ENCODE peak calls at places on chromosome 4, in eight cellular contexts. O, U, H, N, M, L, R and X are unnamed samples. For H3K27me3, the result is how much of the 10 kb centered on the place peaks cover.

GRCh38 chr4:148634476-148634875 is 192.3 kb upstream of the NR3C2 start:
- DNase-seq in O (no peak), U (no peak), H (no peak), N (no peak), M (no peak), L (no peak), R (no peak), X (no peak)

GRCh38 chr4:20612313-20612712 is 87.9 kb upstream of the PACRGL start:
- DNase-seq in O (no peak), U (no peak), H (no peak), N (no peak), M (no peak), L (no peak), R (no peak), X (no peak)

GRCh38 chr4:40262079-40262528 is 65.3 kb downstream of the RHOH start:
- DNase-seq in O (no peak), U (no peak), H (no peak), N (no peak), M (no peak), L (no peak), R (no peak), X (no peak)

GRCh38 chr4:178917756-178918155 is 1475.5 kb upstream of the AGA start:
- DNase-seq in O (no peak), U (no peak), H (no peak), N (no peak), M (peak), L (no peak), R (no peak), X (no peak)

GRCh38 chr4:67236793-67237192 is 308.5 kb downstream of the CENPC start:
- DNase-seq in O (no peak), U (no peak), H (no peak), N (no peak), M (no peak), L (no peak), R (no peak), X (no peak)

GRCh38 chr4:18533262-18533775 is 511.8 kb upstream of the LCORL start:
- DNase-seq in O (no peak), U (no peak), H (no peak), N (no peak), M (no peak), L (no peak), R (peak), X (no peak)

GRCh38 chr4:13541720-13542576 is 2.4 kb downstream of the NKX3-2 start:
- DNase-seq in O (no peak), U (peak), H (no peak), N (no peak), M (peak), L (peak), R (no peak), X (no peak)

GRCh38 chr4:81565137-81565870 is 93.6 kb upstream of the RASGEF1B start:
- DNase-seq in O (peak), U (no peak), H (peak), N (peak), M (peak), L (peak), R (no peak), X (no peak)

GRCh38 chr4:88965053-88965452 is 91.9 kb downstream of the FAM13A start:
- DNase-seq in O (no peak), U (no peak), H (no peak), N (no peak), M (no peak), L (no peak), R (no peak), X (no peak)

GRCh38 chr4:54897590-54897989 is 227.8 kb downstream of the KDR start:
- DNase-seq in O (no peak), U (no peak), H (no peak), N (no peak), M (no peak), L (no peak), R (peak), X (no peak)

GRCh38 chr4:115972967-115973366 is 859.5 kb upstream of the NDST4 start:
- DNase-seq in O (no peak), U (no peak), H (no peak), N (no peak), M (peak), L (no peak), R (no peak), X (no peak)

GRCh38 chr4:81040175-81040659 is 9.7 kb downstream of the BMP3 start:
- DNase-seq in O (no peak), U (no peak), H (no peak), N (no peak), M (peak), L (no peak), R (peak), X (no peak)

GRCh38 chr4:82797591-82798081 is 960 bp downstream of the SCD5 start:
- DNase-seq in O (no peak), U (no peak), H (no peak), N (no peak), M (peak), L (peak), R (peak), X (no peak)

GRCh38 chr4:96260071-96260682 is 420.3 kb downstream of the PDHA2 start:
- DNase-seq in O (no peak), U (no peak), H (no peak), N (no peak), M (peak), L (no peak), R (no peak), X (no peak)

GRCh38 chr4:38983756-38984647 is 48.2 kb downstream of the TMEM156 start:
- DNase-seq in O (no peak), U (no peak), H (no peak), N (no peak), M (peak), L (no peak), R (no peak), X (no peak)

GRCh38 chr4:123497328-123497727 is 100.7 kb downstream of the SPRY1 start:
- DNase-seq in O (no peak), U (no peak), H (no peak), N (no peak), M (no peak), L (no peak), R (no peak), X (no peak)

GRCh38 chr4:3112979-3113469 is 38.5 kb downstream of the HTT start:
- DNase-seq in O (no peak), U (no peak), H (no peak), N (no peak), M (no peak), L (peak), R (peak), X (no peak)

GRCh38 chr4:153785830-153786721 is 2.8 kb downstream of the SFRP2 start:
- DNase-seq in O (no peak), U (no peak), H (no peak), N (no peak), M (peak), L (no peak), R (peak), X (no peak)

GRCh38 chr4:94454405-94454804 is 2.7 kb downstream of the PDLIM5 start:
- DNase-seq in O (no peak), U (no peak), H (no peak), N (no peak), M (no peak), L (no peak), R (peak), X (no peak)
- H3K4me3 ChIP-seq in O (no peak), U (no peak), H (no peak), N (peak), M (peak), L (no peak), R (peak), X (peak)

GRCh38 chr4:182216005-182216404 is 27.2 kb upstream of the TENM3 start:
- DNase-seq in O (no peak), U (no peak), H (no peak), N (no peak), M (no peak), L (no peak), R (no peak), X (no peak)

GRCh38 chr4:182215171-182215570 is 28.0 kb upstream of the TENM3 start:
- DNase-seq in O (no peak), U (no peak), H (no peak), N (no peak), M (no peak), L (no peak), R (no peak), X (no peak)

GRCh38 chr4:182208651-182209050 is 34.6 kb upstream of the TENM3 start:
- DNase-seq in O (no peak), U (no peak), H (no peak), N (no peak), M (no peak), L (no peak), R (no peak), X (no peak)

GRCh38 chr4:182212211-182212761 is 30.9 kb upstream of the TENM3 start:
- DNase-seq in O (peak), U (no peak), H (peak), N (no peak), M (peak), L (no peak), R (no peak), X (peak)

GRCh38 chr4:182213024-182213423 is 30.2 kb upstream of the TENM3 start:
- DNase-seq in O (no peak), U (no peak), H (no peak), N (no peak), M (no peak), L (no peak), R (no peak), X (no peak)
- TF ChIP-seq CTCF in O (no peak), U (no peak), H (no peak), N (no peak), M (no peak), L (no peak), R (no peak), X (no peak)

DNA sequence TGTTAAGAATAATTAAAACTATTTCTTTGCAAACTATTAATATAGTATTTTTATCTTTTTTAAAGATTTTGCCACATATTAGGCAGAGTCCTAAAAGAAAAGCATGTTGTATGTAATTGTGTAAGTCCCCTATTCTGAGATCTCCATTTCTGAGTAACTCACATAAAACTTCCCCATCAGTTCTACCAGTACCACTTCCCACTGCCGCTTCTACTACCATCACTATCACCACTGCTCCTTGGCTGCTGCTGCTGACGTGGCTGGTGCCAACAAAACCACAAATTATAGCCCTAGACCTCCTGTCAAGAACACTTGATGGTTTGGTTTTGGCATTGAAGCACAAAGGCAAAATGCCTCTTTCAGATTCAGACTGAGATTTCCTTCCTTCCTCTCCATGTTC is 106.3 kb downstream of the MMRN1 start:
- DNase-seq in O (no peak), U (no peak), H (no peak), N (no peak), M (no peak), L (no peak), R (no peak), X (no peak)
- H3K27me3 ChIP-seq in O (under half), U (under half), H (under half), N (under half), M (under half), L (under half), R (under half), X (under half)

GRCh38 chr4:127622621-127622922 is 10.2 kb upstream of the INTU start:
- DNase-seq in O (no peak), U (no peak), H (no peak), N (no peak), M (no peak), L (peak), R (no peak), X (no peak)

GRCh38 chr4:127622923-127623754 is 9.6 kb upstream of the INTU start:
- DNase-seq in O (peak), U (no peak), H (peak), N (peak), M (peak), L (peak), R (peak), X (no peak)

GRCh38 chr4:127618427-127618826 is 14.3 kb upstream of the INTU start:
- DNase-seq in O (no peak), U (no peak), H (no peak), N (no peak), M (no peak), L (no peak), R (no peak), X (no peak)

GRCh38 chr4:127623755-127624087 is 9.0 kb upstream of the INTU start:
- DNase-seq in O (no peak), U (no peak), H (no peak), N (no peak), M (peak), L (peak), R (peak), X (no peak)

DNA sequence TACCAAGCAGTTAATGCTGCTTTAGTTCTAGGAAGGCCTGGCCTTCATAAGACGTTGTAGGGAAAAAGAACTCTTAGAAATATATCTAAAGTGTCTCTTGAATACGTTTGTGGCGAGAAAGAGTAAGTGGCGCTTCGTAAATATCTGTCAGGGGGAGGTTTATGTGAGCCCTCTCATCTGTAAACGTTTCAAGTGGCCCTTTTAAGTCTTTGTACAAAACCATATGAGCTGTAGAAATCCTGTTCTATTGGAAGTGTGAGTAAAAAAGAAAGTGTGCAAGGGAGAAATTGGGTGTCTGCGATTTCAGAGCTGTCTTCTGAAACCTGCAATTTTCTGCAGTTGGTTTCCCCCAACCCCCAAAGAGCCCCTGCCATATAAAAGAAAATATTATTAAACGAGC is 8.6 kb upstream of the INTU start:
- DNase-seq in O (no peak), U (no peak), H (no peak), N (no peak), M (no peak), L (no peak), R (no peak), X (no peak)
- H3K4me3 ChIP-seq in O (peak), U (no peak), H (peak), N (peak), M (peak), L (no peak), R (peak), X (no peak)

GRCh38 chr4:159256037-159256436 is 153.2 kb downstream of the RAPGEF2 start:
- DNase-seq in O (no peak), U (no peak), H (no peak), N (no peak), M (no peak), L (no peak), R (no peak), X (no peak)
- TF ChIP-seq CTCF in O (no peak), U (no peak), H (no peak), N (no peak), M (no peak), L (no peak), R (no peak), X (no peak)

GRCh38 chr4:102547973-102548372 is 46.8 kb downstream of the NFKB1 start:
- DNase-seq in O (no peak), U (no peak), H (no peak), N (no peak), M (no peak), L (no peak), R (no peak), X (no peak)
- H3K27me3 ChIP-seq in O (under half), U (under half), H (under half), N (under half), M (under half), L (under half), R (under half), X (under half)

GRCh38 chr4:169266081-169266480 is 4.7 kb downstream of the SH3RF1 start:
- DNase-seq in O (no peak), U (no peak), H (no peak), N (no peak), M (no peak), L (no peak), R (no peak), X (no peak)
- H3K4me3 ChIP-seq in O (no peak), U (no peak), H (peak), N (no peak), M (no peak), L (no peak), R (no peak), X (no peak)

GRCh38 chr4:8157496-8157895 is 1.1 kb downstream of the ABLIM2 start:
- DNase-seq in O (no peak), U (no peak), H (no peak), N (peak), M (peak), L (peak), R (no peak), X (no peak)
- TF ChIP-seq CTCF in O (no peak), U (no peak), H (no peak), N (no peak), M (no peak), L (no peak), R (no peak), X (no peak)

GRCh38 chr4:4385729-4386295 is 1.1 kb upstream of the NSG1 start:
- DNase-seq in O (no peak), U (no peak), H (no peak), N (no peak), M (no peak), L (no peak), R (no peak), X (no peak)

GRCh38 chr4:4386736-4387392 is at the start of gene NSG1:
- DNase-seq in O (no peak), U (peak), H (no peak), N (no peak), M (peak), L (peak), R (no peak), X (no peak)

GRCh38 chr4:4386296-4386735 is 586 bp upstream of the NSG1 start:
- DNase-seq in O (no peak), U (peak), H (no peak), N (no peak), M (peak), L (no peak), R (no peak), X (no peak)

GRCh38 chr4:4383085-4383484 is 3.8 kb upstream of the NSG1 start:
- DNase-seq in O (no peak), U (no peak), H (no peak), N (no peak), M (no peak), L (no peak), R (no peak), X (no peak)

GRCh38 chr4:4384837-4385236 is 2.1 kb upstream of the NSG1 start:
- DNase-seq in O (no peak), U (no peak), H (no peak), N (no peak), M (peak), L (no peak), R (no peak), X (no peak)
- H3K27me3 ChIP-seq in O (under half), U (under half), H (half or more), N (under half), M (half or more), L (under half), R (under half), X (under half)